ENCODE peak calls at places on chromosomes 7 and 10, in nine cellular contexts. B is adrenal gland, H is HAP-1, X is GM23248, M is colonic mucosa, Y is prostate gland, O is neuronal stem cell, V is Peyer's patch, P is K562. T is an unnamed sample.
A peak's percentile ranks its signal among the peaks of the same experiment; 100 is the strongest.

GRCh38 chr10:110422548-110422947 is 75.2 kb upstream of the DUSP5 start:
- DNase-seq in B (no peak), H (no peak), X (no peak), M (no peak), Y (no peak), O (no peak), V (no peak), P (no peak), T (no peak)

GRCh38 chr10:42783181-42783549 is 570 bp downstream of the BMS1 start:
- DNase-seq in B (peak; percentile 58), H (peak; percentile 11), X (peak; percentile 83), M (peak; percentile 31), Y (peak; percentile 22), O (no peak), V (no peak), P (peak; percentile 73), T (no peak)

GRCh38 chr10:119509909-119510451 is 32.5 kb downstream of the RGS10 start:
- DNase-seq in B (peak; percentile 86), H (no peak), X (no peak), M (no peak), Y (peak; percentile 78), O (no peak), V (peak; percentile 27), P (no peak), T (no peak)

GRCh38 chr10:28928484-28928883 is 251.2 kb downstream of the BAMBI start:
- DNase-seq in B (no peak), H (no peak), X (no peak), M (no peak), Y (no peak), O (no peak), V (no peak), P (no peak), T (no peak)

GRCh38 chr10:75643944-75644820 is 212.8 kb downstream of the LRMDA start:
- DNase-seq in B (no peak), H (no peak), X (no peak), M (no peak), Y (no peak), O (no peak), V (no peak), P (no peak), T (no peak)

GRCh38 chr10:11015371-11015934 is 2.2 kb upstream of the CELF2 start:
- DNase-seq in B (no peak), H (peak; percentile 39), X (peak; percentile 21), M (no peak), Y (no peak), O (no peak), V (no peak), P (no peak), T (no peak)

GRCh38 chr7:30789334-30789711 is 18.1 kb downstream of the MINDY4 start:
- DNase-seq in B (no peak), H (no peak), X (peak; percentile 97), M (no peak), Y (no peak), O (no peak), V (no peak), P (no peak), T (no peak)

GRCh38 chr7:141356096-141356495 is 195.1 kb upstream of the AGK start:
- DNase-seq in B (no peak), H (no peak), X (no peak), M (no peak), Y (no peak), O (no peak), V (no peak), P (no peak), T (no peak)

GRCh38 chr10:13346912-13347234 is 1.2 kb downstream of the SEPHS1 start:
- DNase-seq in B (no peak), H (no peak), X (no peak), M (peak; percentile 28), Y (no peak), O (no peak), V (no peak), P (no peak), T (no peak)

GRCh38 chr10:20966426-20966825 is 69.3 kb upstream of the NEBL start:
- DNase-seq in B (no peak), H (no peak), X (no peak), M (no peak), Y (no peak), O (no peak), V (no peak), P (no peak), T (no peak)

GRCh38 chr7:128891110-128891941 is 19.2 kb downstream of the KCP start:
- DNase-seq in B (no peak), H (no peak), X (no peak), M (no peak), Y (no peak), O (no peak), V (peak; percentile 63), P (peak; percentile 50), T (no peak)

GRCh38 chr7:93551063-93551895 is 23.2 kb downstream of the CALCR start:
- DNase-seq in B (no peak), H (peak; percentile 84), X (peak; percentile 78), M (no peak), Y (no peak), O (peak; percentile 33), V (no peak), P (peak; percentile 62), T (no peak)

GRCh38 chr7:27300401-27300800 is 57.8 kb downstream of the EVX1 start:
- DNase-seq in B (peak; percentile 35), H (no peak), X (peak; percentile 59), M (no peak), Y (no peak), O (no peak), V (no peak), P (peak; percentile 2), T (no peak)

GRCh38 chr10:129909531-129910286 is 54.4 kb downstream of the EBF3 start:
- DNase-seq in B (no peak), H (no peak), X (no peak), M (no peak), Y (no peak), O (no peak), V (peak; percentile 35), P (no peak), T (no peak)

GRCh38 chr7:119724041-119724792 is 548.8 kb upstream of the KCND2 start:
- DNase-seq in B (no peak), H (no peak), X (no peak), M (no peak), Y (no peak), O (no peak), V (peak; percentile 13), P (no peak), T (no peak)

GRCh38 chr10:62083868-62084267 is 182.4 kb downstream of the ARID5B start:
- DNase-seq in B (no peak), H (peak; percentile 26), X (peak; percentile 89), M (peak; percentile 38), Y (peak; percentile 62), O (no peak), V (no peak), P (peak; percentile 69), T (peak; percentile 42)
- H3K4me1 ChIP-seq in B (peaks cover 49% of the 10 kb centered on the region), H (peaks cover 44% of the 10 kb centered on the region), X (peaks cover 64% of the 10 kb centered on the region), M (peaks cover 11% of the 10 kb centered on the region), Y (peaks cover 21% of the 10 kb centered on the region), O (peaks cover 27% of the 10 kb centered on the region), V (peaks cover 39% of the 10 kb centered on the region), P (no peaks in the 10 kb centered on the region), T (peaks cover 33% of the 10 kb centered on the region)

GRCh38 chr7:80632074-80632473 is 6.4 kb upstream of the CD36 start:
- DNase-seq in B (no peak), H (no peak), X (no peak), M (no peak), Y (no peak), O (no peak), V (no peak), P (no peak), T (no peak)
- H3K4me1 ChIP-seq in B (peaks cover 40% of the 10 kb centered on the region), H (peaks cover 27% of the 10 kb centered on the region), X (peaks cover 32% of the 10 kb centered on the region), M (no peaks in the 10 kb centered on the region), Y (no peaks in the 10 kb centered on the region), O (no peaks in the 10 kb centered on the region), V (no peaks in the 10 kb centered on the region), P (no peaks in the 10 kb centered on the region), T (peaks cover 29% of the 10 kb centered on the region)

GRCh38 chr7:127816354-127817190 is 164.6 kb downstream of the SND1 start:
- DNase-seq in B (no peak), H (no peak), X (no peak), M (no peak), Y (no peak), O (no peak), V (no peak), P (no peak), T (peak; percentile 49)

GRCh38 chr7:127819975-127820778 is 168.2 kb downstream of the SND1 start:
- DNase-seq in B (no peak), H (no peak), X (peak; percentile 60), M (no peak), Y (no peak), O (no peak), V (no peak), P (peak; percentile 56), T (no peak)

GRCh38 chr7:127815631-127816145 is 163.7 kb downstream of the SND1 start:
- DNase-seq in B (no peak), H (no peak), X (no peak), M (no peak), Y (no peak), O (no peak), V (no peak), P (no peak), T (no peak)

GRCh38 chr7:127813991-127814556 is 162.1 kb downstream of the SND1 start:
- DNase-seq in B (no peak), H (no peak), X (peak; percentile 24), M (no peak), Y (no peak), O (no peak), V (no peak), P (no peak), T (no peak)

GRCh38 chr7:127817466-127817865 is 165.5 kb downstream of the SND1 start:
- DNase-seq in B (no peak), H (no peak), X (peak; percentile 33), M (no peak), Y (no peak), O (no peak), V (no peak), P (no peak), T (no peak)
- H3K4me1 ChIP-seq in B (peaks cover 36% of the 10 kb centered on the region), H (peaks cover 7% of the 10 kb centered on the region), X (peaks cover 20% of the 10 kb centered on the region), M (no peaks in the 10 kb centered on the region), Y (no peaks in the 10 kb centered on the region), O (peaks cover 7% of the 10 kb centered on the region), V (no peaks in the 10 kb centered on the region), P (peaks cover 34% of the 10 kb centered on the region), T (peaks cover 7% of the 10 kb centered on the region)

DNA sequence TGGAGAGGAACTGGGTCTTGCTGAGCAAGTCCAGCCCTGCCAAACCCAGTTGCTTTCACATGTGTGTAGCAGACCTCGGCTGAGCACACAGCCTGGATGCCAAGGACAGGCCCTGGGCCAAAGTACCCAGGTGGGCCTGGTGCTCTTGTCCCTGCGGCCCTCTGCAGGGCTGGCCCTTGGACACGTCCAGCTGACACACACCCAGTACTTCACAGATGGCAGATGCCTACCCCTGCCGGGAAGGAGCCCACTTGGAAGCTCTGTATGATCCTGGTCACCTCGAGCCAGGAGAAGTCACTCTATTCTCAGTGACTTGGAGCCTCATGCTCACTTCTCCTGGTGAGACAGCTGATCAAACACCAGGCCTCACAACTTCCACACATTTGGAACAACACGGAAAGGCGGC is 157.4 kb upstream of the NPVF start:
- DNase-seq in B (no peak), H (no peak), X (no peak), M (no peak), Y (no peak), O (no peak), V (no peak), P (no peak), T (no peak)
- H3K4me1 ChIP-seq in B (peaks cover 8% of the 10 kb centered on the region), H (peaks cover 6% of the 10 kb centered on the region), X (no peaks in the 10 kb centered on the region), M (peaks cover 10% of the 10 kb centered on the region), Y (no peaks in the 10 kb centered on the region), O (no peaks in the 10 kb centered on the region), V (no peaks in the 10 kb centered on the region), P (no peaks in the 10 kb centered on the region), T (no peaks in the 10 kb centered on the region)

GRCh38 chr10:69829792-69830191 is 28.1 kb downstream of the COL13A1 start:
- DNase-seq in B (no peak), H (no peak), X (no peak), M (no peak), Y (no peak), O (no peak), V (no peak), P (no peak), T (no peak)
- H3K4me1 ChIP-seq in B (no peaks in the 10 kb centered on the region), H (no peaks in the 10 kb centered on the region), X (peaks cover 7% of the 10 kb centered on the region), M (no peaks in the 10 kb centered on the region), Y (no peaks in the 10 kb centered on the region), O (no peaks in the 10 kb centered on the region), V (no peaks in the 10 kb centered on the region), P (no peaks in the 10 kb centered on the region), T (peaks cover 2% of the 10 kb centered on the region)

T was measured in lung.